ENCODE peak calls at places on chromosomes 13 and 19, in ten cellular contexts. B, Z, T, A, K, U, L, W, D and O are unnamed samples. For H3K4me1, H3K9me3 and H3K27me3, the result is how much of the 10 kb centered on the place peaks cover.

GRCh38 chr19:6239871-6240676 is 39.7 kb downstream of the MLLT1 start:
- DNase-seq in B (no peak), Z (no peak), D (peak), A (no peak), L (no peak), K (no peak), U (no peak), T (no peak), W (no peak), O (no peak)

GRCh38 chr19:29879655-29879974 is 62.4 kb upstream of the URI1 start:
- DNase-seq in W (no peak), Z (no peak), T (no peak), U (no peak), L (no peak), A (no peak), D (peak), K (no peak), B (no peak), O (no peak)

GRCh38 chr19:20423381-20424207 is 142.0 kb downstream of the ZNF737 start:
- DNase-seq in L (peak), Z (peak), D (peak), W (peak), A (peak), T (peak), K (peak), U (no peak), B (peak), O (peak)

GRCh38 chr19:48617146-48617937 is 1.6 kb downstream of the RPL18 start:
- DNase-seq in K (peak), W (peak), Z (peak), B (no peak), D (peak), A (peak), U (no peak), L (no peak), T (no peak), O (no peak)

GRCh38 chr13:95643814-95644598 is 500 bp downstream of the DZIP1 start:
- DNase-seq in L (no peak), B (no peak), U (no peak), K (no peak), D (peak), Z (no peak), W (no peak), A (peak), T (peak), O (no peak)

GRCh38 chr19:18738961-18739690 is 52.0 kb downstream of the COMP start:
- DNase-seq in K (no peak), T (no peak), W (no peak), U (no peak), L (no peak), D (no peak), B (no peak), Z (no peak), A (no peak), O (no peak)

GRCh38 chr19:51467864-51468544 is 9.8 kb upstream of the SIGLEC8 start:
- DNase-seq in W (peak), K (no peak), Z (no peak), L (no peak), T (no peak), A (no peak), U (no peak), B (no peak), D (peak), O (no peak)

GRCh38 chr19:47239610-47240296 is 8.8 kb upstream of the BBC3 start:
- DNase-seq in K (no peak), Z (peak), D (peak), U (peak), B (no peak), L (no peak), T (peak), A (peak), W (peak), O (peak)

GRCh38 chr19:16078311-16078758 is 2.0 kb downstream of the TPM4 start:
- DNase-seq in U (no peak), K (no peak), L (peak), A (peak), Z (no peak), D (peak), W (no peak), B (no peak), T (no peak), O (no peak)

GRCh38 chr13:73599232-73600128 is 534.7 kb downstream of the KLF12 start:
- DNase-seq in T (no peak), B (no peak), U (no peak), A (no peak), K (no peak), L (peak), Z (no peak), W (no peak), D (no peak), O (no peak)

GRCh38 chr13:90103099-90103784 is 1244.2 kb upstream of the MIR17HG start:
- DNase-seq in T (no peak), A (no peak), W (no peak), K (no peak), D (no peak), L (no peak), U (no peak), Z (no peak), B (no peak), O (no peak)

DNA sequence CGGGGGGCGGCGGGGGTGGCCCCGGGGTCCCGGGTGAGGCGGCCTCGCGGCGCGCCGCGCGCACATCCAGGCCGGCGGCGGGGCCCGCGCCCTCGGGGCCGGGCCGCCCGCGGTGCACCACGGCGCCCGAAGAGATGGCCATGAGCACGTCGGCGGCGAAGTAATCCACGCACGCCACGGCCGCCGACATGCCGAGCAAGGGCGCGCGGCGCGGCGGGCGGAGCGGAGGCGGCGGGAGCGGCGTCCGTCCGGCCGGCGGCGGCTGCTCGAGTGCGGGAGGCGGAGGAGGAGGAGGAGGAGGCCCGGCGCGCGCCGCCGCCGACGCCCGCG is at the start of gene KLF16:
- DNase-seq in B (no peak), L (no peak), D (no peak), W (no peak), K (no peak), U (no peak), A (no peak), Z (no peak), T (no peak), O (no peak)
- H3K4me1 ChIP-seq in B (half or more), L (under half), D (under half), W (under half), K (under half), U (under half), A (under half), Z (under half), T (under half), O (half or more)

GRCh38 chr19:27694361-27695055 is 1518.4 kb downstream of the UQCRFS1 start:
- DNase-seq in L (no peak), U (no peak), A (no peak), W (no peak), B (no peak), T (no peak), K (no peak), Z (no peak), D (no peak), O (no peak)
- H3K9me3 ChIP-seq in L (under half), U (under half), A (under half), W (under half), B (under half), T (under half), K (under half), Z (under half), D (half or more), O (under half)

DNA sequence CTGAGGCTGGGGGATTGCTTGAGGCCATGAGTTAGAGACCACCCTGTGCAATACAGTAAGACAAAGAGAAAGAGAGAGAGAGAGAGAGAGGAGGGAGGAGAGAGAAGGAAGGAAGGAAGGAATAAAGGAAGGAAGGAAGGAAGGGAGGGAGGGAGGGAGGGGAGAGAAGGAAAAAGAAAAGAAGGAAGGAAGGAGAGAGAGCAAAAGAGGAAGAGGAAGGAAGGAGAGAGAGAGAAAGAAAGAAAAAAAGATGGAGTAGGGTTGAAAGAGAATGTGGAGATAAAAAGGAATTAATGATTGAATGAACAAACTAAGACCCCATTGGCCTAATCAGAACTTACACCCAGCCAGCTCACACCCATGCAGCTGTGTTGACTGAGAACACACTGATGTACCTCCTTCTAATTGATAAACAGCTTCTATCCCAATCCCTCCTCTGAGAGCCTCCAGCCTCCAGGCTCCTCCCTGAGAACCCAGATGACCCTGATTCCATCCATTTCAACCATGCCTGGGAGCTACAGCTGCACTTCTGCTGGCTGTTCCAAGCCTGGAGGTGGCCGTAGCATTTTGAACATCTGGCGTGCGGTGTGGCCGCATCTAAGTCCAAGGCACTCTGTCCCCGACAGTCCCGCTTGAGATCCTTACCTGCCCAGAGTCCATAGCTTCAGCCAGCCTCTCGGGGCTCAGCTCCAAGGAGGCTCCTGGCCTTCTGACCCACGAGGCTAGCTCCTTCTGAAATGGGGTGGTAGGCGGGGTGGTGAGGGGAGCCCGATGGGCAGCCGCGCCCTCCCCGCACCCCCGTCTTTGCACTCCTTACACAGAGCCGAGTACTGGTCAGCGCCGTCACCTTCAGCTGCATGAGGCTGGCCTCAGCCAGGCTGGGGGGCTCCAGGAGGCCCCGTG is 1.1 kb downstream of the PRODH2 start:
- DNase-seq in Z (no peak), L (no peak), D (no peak), W (no peak), B (no peak), K (no peak), A (no peak), T (no peak), U (no peak), O (no peak)
- H3K27me3 ChIP-seq in Z (under half), L (under half), D (under half), W (under half), B (under half), K (under half), A (under half), T (under half), U (under half), O (under half)

DNA sequence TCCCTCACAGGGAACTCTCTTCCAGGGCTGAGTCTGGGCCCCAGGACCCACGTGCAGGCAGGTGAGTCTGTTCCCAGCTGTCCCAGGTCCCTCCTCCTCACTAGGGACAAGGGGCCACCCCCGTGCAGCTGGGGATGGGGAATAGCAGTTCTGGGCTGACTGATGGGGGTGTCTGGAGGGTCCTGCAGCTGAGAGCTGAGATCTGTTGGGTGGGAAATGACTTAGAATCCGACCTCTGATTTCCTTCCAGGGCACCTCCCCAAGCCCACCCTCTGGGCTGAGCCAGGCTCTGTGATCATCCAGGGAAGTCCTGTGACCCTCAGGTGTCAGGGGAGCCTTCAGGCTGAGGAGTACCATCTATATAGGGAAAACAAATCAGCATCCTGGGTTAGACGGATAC is 461 bp downstream of the LILRA2 start:
- DNase-seq in T (no peak), U (no peak), W (no peak), B (no peak), A (no peak), K (no peak), Z (no peak), D (no peak), L (no peak), O (no peak)
- H3K4me1 ChIP-seq in T (under half), U (under half), W (under half), B (under half), A (under half), K (under half), Z (under half), D (under half), L (under half), O (under half)